ENCODE peak calls at places on chromosomes 11 and 22, in five cellular contexts. D is upper lobe of right lung, R is epithelial cell of esophagus, M is endodermal cell, Q is NB4. O is an unnamed sample.

GRCh38 chr22:42688241-42688913 is 32.3 kb downstream of the A4GALT start:
- DNase-seq in D (peak), R (peak), M (peak), Q (no peak), O (peak)

GRCh38 chr11:32555091-32555490 is 28.5 kb upstream of the EIF3M start:
- DNase-seq in D (no peak), R (no peak), M (no peak), Q (no peak), O (no peak)

GRCh38 chr11:47464479-47464878 is 15.5 kb upstream of the RAPSN start:
- DNase-seq in D (peak), R (no peak), M (peak), Q (peak), O (no peak)

GRCh38 chr22:50498322-50498861 is 9.1 kb downstream of the LMF2 start:
- DNase-seq in D (no peak), R (peak), M (peak), Q (peak), O (peak)

GRCh38 chr22:21582801-21583740 is 15.6 kb downstream of the UBE2L3 start:
- DNase-seq in D (no peak), R (no peak), M (no peak), Q (no peak), O (no peak)

GRCh38 chr11:47797633-47798032 is 30.5 kb upstream of the FNBP4 start:
- DNase-seq in D (no peak), R (peak), M (no peak), Q (peak), O (peak)

GRCh38 chr22:49815641-49816071 is 12.0 kb downstream of the BRD1 start:
- DNase-seq in D (no peak), R (no peak), M (no peak), Q (no peak), O (no peak)

GRCh38 chr11:19676508-19677379 is 35.9 kb upstream of the NAV2 start:
- DNase-seq in D (no peak), R (no peak), M (no peak), Q (peak), O (no peak)

GRCh38 chr22:39221999-39222686 is 22.6 kb downstream of the PDGFB start:
- DNase-seq in D (peak), R (no peak), M (peak), Q (no peak), O (no peak)

GRCh38 chr11:95435628-95436353 is 204.8 kb upstream of the SESN3 start:
- DNase-seq in D (no peak), R (no peak), M (no peak), Q (no peak), O (no peak)

GRCh38 chr11:120710354-120711187 is 199.0 kb downstream of the GRIK4 start:
- DNase-seq in D (no peak), R (peak), M (peak), Q (peak), O (peak)

GRCh38 chr11:1931791-1932480 is 12.4 kb downstream of the TNNT3 start:
- DNase-seq in D (no peak), R (no peak), M (no peak), Q (no peak), O (no peak)

GRCh38 chr22:47210686-47211085 is 448.2 kb downstream of the TBC1D22A start:
- DNase-seq in D (no peak), R (no peak), M (no peak), Q (no peak), O (no peak)

GRCh38 chr22:31082606-31083376 is 1.7 kb downstream of the SMTN start:
- DNase-seq in D (no peak), R (peak), M (peak), Q (peak), O (peak)
- TF ChIP-seq CTCF in D (peak), R (peak), M (peak), Q (peak), O (peak)

GRCh38 chr22:45640291-45640940 is 31.2 kb upstream of the ATXN10 start:
- DNase-seq in D (peak), R (no peak), M (no peak), Q (peak), O (no peak)
- H3K4me3 ChIP-seq in D (no peak), R (no peak), M (no peak), Q (no peak), O (no peak)

GRCh38 chr11:44178381-44178780 is 82.9 kb downstream of the EXT2 start:
- DNase-seq in D (no peak), R (no peak), M (no peak), Q (no peak), O (peak)
- TF ChIP-seq CTCF in D (no peak), R (no peak), M (no peak), Q (no peak), O (peak)

GRCh38 chr11:88475991-88476418 is 138.5 kb upstream of the CTSC start:
- DNase-seq in D (no peak), R (peak), M (no peak), Q (no peak), O (peak)
- H3K4me3 ChIP-seq in D (no peak), R (no peak), M (no peak), Q (no peak), O (no peak)

O was measured in foreskin fibroblast.